ENCODE peak calls at places on chromosomes 2 and 18, in eight cellular contexts. W, A, G, O, N, Y, Z and K are unnamed samples. For H3K4me1, the result is how much of the 10 kb centered on the place peaks cover.

GRCh38 chr18:29418136-29418535 is 1241.2 kb upstream of the CDH2 start:
- DNase-seq in O (no peak), G (no peak), W (no peak), N (no peak), A (no peak), Z (no peak), Y (no peak), K (no peak)

GRCh38 chr2:11344956-11345671 is 678 bp upstream of the ROCK2 start:
- DNase-seq in G (peak), A (no peak), W (peak), O (peak), N (peak), Y (peak), Z (peak), K (no peak)

GRCh38 chr2:73993799-73994543 is 9.3 kb downstream of the TET3 start:
- DNase-seq in Z (no peak), G (no peak), O (no peak), A (no peak), W (no peak), Y (no peak), N (no peak), K (no peak)

GRCh38 chr2:113178891-113179290 is 5.1 kb downstream of the PSD4 start:
- DNase-seq in G (no peak), O (no peak), N (no peak), Y (no peak), A (no peak), W (no peak), Z (no peak), K (no peak)

GRCh38 chr2:239355724-239356123 is 45.1 kb downstream of the HDAC4 start:
- DNase-seq in O (no peak), A (no peak), G (no peak), W (peak), N (no peak), Y (no peak), Z (no peak), K (no peak)

GRCh38 chr2:236941551-236941950 is 144.1 kb upstream of the COPS8 start:
- DNase-seq in Z (no peak), W (no peak), N (no peak), Y (no peak), G (no peak), O (no peak), A (no peak), K (no peak)

GRCh38 chr2:30232801-30233130 is 1.4 kb downstream of the LBH start:
- DNase-seq in G (no peak), O (no peak), Y (no peak), A (peak), N (no peak), W (no peak), Z (no peak), K (peak)

GRCh38 chr2:106130251-106130998 is 63.7 kb downstream of the UXS1 start:
- DNase-seq in Y (no peak), Z (no peak), N (no peak), W (no peak), A (no peak), G (no peak), O (no peak), K (no peak)

GRCh38 chr2:224211821-224212220 is 172.7 kb upstream of the SERPINE2 start:
- DNase-seq in Z (no peak), G (no peak), Y (no peak), W (no peak), N (no peak), O (no peak), A (no peak), K (no peak)

GRCh38 chr18:76518073-76518472 is 23.0 kb upstream of the ZNF516 start:
- DNase-seq in W (no peak), N (no peak), G (no peak), Y (no peak), A (no peak), Z (peak), O (no peak), K (no peak)

GRCh38 chr2:110929528-110929927 is 191.2 kb upstream of the BCL2L11 start:
- DNase-seq in A (no peak), Z (no peak), N (no peak), W (no peak), Y (no peak), G (no peak), O (no peak), K (no peak)

GRCh38 chr2:61605245-61605644 is 67.1 kb upstream of the XPO1 start:
- DNase-seq in Z (no peak), O (no peak), Y (no peak), W (no peak), N (no peak), A (no peak), G (no peak), K (no peak)

GRCh38 chr2:234702731-234703225 is 205.9 kb upstream of the ARL4C start:
- DNase-seq in Z (no peak), N (no peak), A (no peak), W (no peak), G (no peak), O (no peak), Y (no peak), K (no peak)

GRCh38 chr2:45833301-45833967 is 182.0 kb downstream of the PRKCE start:
- DNase-seq in O (no peak), A (no peak), N (no peak), Z (no peak), G (no peak), W (no peak), Y (no peak), K (no peak)

GRCh38 chr2:216678098-216678465 is 17.3 kb downstream of the IGFBP5 start:
- DNase-seq in Z (no peak), W (peak), N (peak), O (no peak), A (no peak), Y (no peak), G (no peak), K (no peak)

GRCh38 chr18:60555629-60556028 is 183.1 kb upstream of the MC4R start:
- DNase-seq in O (no peak), N (peak), W (no peak), G (no peak), A (no peak), Z (no peak), Y (no peak), K (no peak)

GRCh38 chr2:95272781-95273180 is 1.5 kb upstream of the PROM2 start:
- DNase-seq in Y (no peak), W (no peak), O (no peak), A (no peak), N (no peak), Z (no peak), G (no peak), K (no peak)

GRCh38 chr18:48333563-48333962 is 75.6 kb downstream of the ZBTB7C start:
- DNase-seq in A (no peak), Y (no peak), Z (no peak), G (no peak), N (no peak), W (no peak), O (no peak), K (peak)

GRCh38 chr18:3481696-3482210 is 31.8 kb downstream of the TGIF1 start:
- DNase-seq in N (no peak), G (peak), A (peak), O (no peak), Z (peak), Y (peak), W (no peak), K (peak)

GRCh38 chr2:30486655-30487054 is 39.6 kb downstream of the LCLAT1 start:
- DNase-seq in Z (no peak), A (no peak), N (no peak), Y (no peak), G (no peak), O (no peak), W (no peak), K (no peak)

GRCh38 chr18:9102391-9103216 is at the start of gene NDUFV2:
- DNase-seq in Z (peak), W (peak), O (peak), Y (peak), G (peak), A (peak), N (peak), K (peak)

GRCh38 chr2:32627441-32627900 is 379 bp upstream of the TTC27 start:
- DNase-seq in A (no peak), W (peak), Y (no peak), G (peak), N (peak), Z (no peak), O (peak), K (no peak)

GRCh38 chr18:31774477-31774785 is 13.8 kb upstream of the SLC25A52 start:
- DNase-seq in G (no peak), W (no peak), A (no peak), N (no peak), O (no peak), Y (no peak), Z (no peak), K (no peak)

GRCh38 chr2:150143087-150143536 is 344.4 kb downstream of the RND3 start:
- DNase-seq in G (no peak), W (no peak), N (no peak), O (no peak), Z (peak), Y (no peak), A (no peak), K (no peak)

GRCh38 chr18:62982600-62983251 is 267.4 kb downstream of the PHLPP1 start:
- DNase-seq in N (peak), Y (peak), A (peak), G (peak), W (peak), Z (peak), O (peak), K (peak)

GRCh38 chr2:120860579-120860922 is 124.9 kb downstream of the GLI2 start:
- DNase-seq in W (no peak), N (peak), A (no peak), Y (no peak), G (no peak), O (no peak), Z (no peak), K (no peak)

GRCh38 chr2:30714811-30715709 is 92.2 kb downstream of the CAPN13 start:
- DNase-seq in O (no peak), Y (no peak), W (peak), G (no peak), N (no peak), A (no peak), Z (no peak), K (no peak)

GRCh38 chr18:332721-333513 is 65.1 kb upstream of the THOC1 start:
- DNase-seq in Y (no peak), A (no peak), N (peak), W (peak), G (peak), Z (no peak), O (peak), K (no peak)

GRCh38 chr2:2763351-2763997 is 432.4 kb upstream of the MYT1L start:
- DNase-seq in O (peak), W (no peak), A (no peak), Y (no peak), Z (no peak), N (no peak), G (no peak), K (no peak)

GRCh38 chr2:147538088-147538487 is 306.7 kb upstream of the ACVR2A start:
- DNase-seq in A (no peak), Y (no peak), Z (no peak), N (no peak), G (peak), O (no peak), W (no peak), K (no peak)

GRCh38 chr2:229780856-229781773 is 66.8 kb upstream of the DNER start:
- DNase-seq in Z (peak), Y (peak), W (no peak), N (no peak), A (peak), G (no peak), O (no peak), K (no peak)

GRCh38 chr2:62740221-62740620 is 34.7 kb downstream of the EHBP1 start:
- DNase-seq in O (no peak), Y (no peak), G (no peak), W (no peak), N (no peak), Z (no peak), A (no peak), K (no peak)
- H3K4me1 ChIP-seq in O (under half), Y (under half), G (under half), W (half or more), N (under half), Z (under half), A (under half), K (under half)

DNA sequence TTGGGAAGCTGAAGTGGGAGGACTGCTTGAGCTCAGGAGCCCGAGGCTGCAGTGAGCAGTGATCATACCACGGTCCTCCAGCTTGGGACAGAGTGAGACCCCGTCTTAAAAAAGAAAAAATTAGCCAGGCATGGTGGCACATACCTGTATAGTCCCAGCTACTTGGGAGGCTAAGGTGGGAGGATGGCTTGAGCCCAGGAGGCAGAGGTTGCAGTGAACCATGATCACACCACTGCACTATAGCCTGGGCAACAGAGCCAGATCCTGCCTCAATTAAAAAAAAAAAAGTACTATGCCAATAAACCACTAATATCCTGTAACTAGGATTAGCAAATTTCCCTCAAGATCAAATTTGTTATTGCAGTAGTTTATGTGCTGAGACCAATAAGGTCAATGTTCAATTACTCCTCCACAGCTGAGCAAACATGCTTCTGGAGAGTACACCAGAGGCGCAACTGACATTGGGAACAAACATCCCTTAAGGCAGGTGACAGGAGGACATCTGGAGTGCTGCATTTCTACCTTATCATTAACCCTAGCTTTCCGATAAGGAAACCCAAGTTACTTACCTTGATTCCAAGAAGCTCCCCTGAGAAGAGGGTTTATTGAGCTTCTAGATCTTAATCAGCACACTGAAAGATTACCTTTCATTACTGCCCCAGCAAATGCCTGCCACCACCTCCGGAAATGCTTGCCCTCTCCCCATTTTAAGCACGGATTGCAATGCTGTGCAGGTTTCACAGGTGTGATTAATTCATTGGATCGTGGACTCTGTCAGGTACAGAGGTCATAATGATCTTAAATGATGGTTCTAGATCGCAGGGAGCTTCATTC is 26.2 kb downstream of the MGAT4A start:
- DNase-seq in G (peak), W (no peak), Y (no peak), A (no peak), O (no peak), N (no peak), Z (no peak), K (no peak)
- H3K4me1 ChIP-seq in G (half or more), W (half or more), Y (under half), A (under half), O (half or more), N (under half), Z (under half), K (under half)

GRCh38 chr2:164911832-164912231 is 43.5 kb downstream of the SLC38A11 start:
- DNase-seq in A (no peak), W (no peak), G (no peak), N (no peak), Z (peak), O (no peak), Y (no peak), K (no peak)
- H3K4me1 ChIP-seq in A (under half), W (under half), G (half or more), N (under half), Z (under half), O (under half), Y (under half), K (under half)

DNA sequence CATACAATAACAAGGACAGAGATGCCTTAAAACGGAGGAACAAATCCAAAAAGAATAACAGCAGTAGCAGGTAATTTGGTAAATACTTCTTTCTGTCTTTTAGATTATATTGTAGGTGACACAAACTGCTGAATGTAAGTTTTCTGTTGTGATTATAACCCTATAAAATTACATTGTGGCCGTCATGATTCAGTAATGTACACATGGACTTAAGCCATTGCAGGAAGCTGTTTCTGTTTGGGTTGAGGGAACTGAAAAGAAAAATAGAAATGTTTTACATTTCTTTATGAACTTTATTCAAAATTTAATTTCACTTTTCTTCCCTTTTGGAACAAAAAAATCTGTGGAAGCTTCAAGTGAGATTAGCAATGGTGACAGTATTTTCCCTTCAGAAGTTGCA is 1.2 kb downstream of the MXD1 start:
- DNase-seq in Z (peak), A (no peak), O (no peak), N (no peak), Y (no peak), W (no peak), G (no peak), K (no peak)
- H3K4me1 ChIP-seq in Z (under half), A (under half), O (under half), N (under half), Y (under half), W (under half), G (under half), K (under half)

DNA sequence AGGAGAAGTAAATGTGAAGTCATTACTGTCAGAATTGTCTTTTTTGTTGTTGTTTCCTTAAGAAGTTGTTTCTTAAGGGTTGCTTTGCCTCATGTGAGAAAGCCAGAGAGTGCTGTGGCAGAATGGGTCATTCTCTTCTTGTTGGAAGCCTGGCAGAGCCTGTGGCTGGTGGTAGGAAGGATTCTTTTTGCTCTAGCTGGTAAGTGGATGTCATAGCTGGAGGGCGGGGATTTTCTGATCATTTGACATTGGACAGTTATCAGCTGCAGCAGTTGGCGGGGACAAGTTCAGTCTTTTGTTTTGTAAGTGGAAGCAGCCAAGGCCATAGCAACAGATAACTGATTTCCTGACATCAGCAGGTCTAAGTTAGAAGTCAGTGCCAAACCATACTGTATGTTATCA is 5.5 kb upstream of the RMDN2 start:
- DNase-seq in A (no peak), Y (peak), G (no peak), O (no peak), N (no peak), W (no peak), Z (no peak), K (no peak)
- H3K4me1 ChIP-seq in A (under half), Y (under half), G (under half), O (under half), N (under half), W (under half), Z (under half), K (under half)